ENCODE peak calls at places on chromosomes 3 and 15, in nine cellular contexts. J is fibroblast of the aortic adventitia, V is epithelial cell of esophagus, R is fibroblast of villous mesenchyme, Z is choroid plexus epithelial cell, U is foreskin fibroblast, S is glutamatergic neuron, E is retinal pigment epithelial cell, M is endothelial cell. G is an unnamed sample.

GRCh38 chr15:97995192-97995591 is 34.7 kb downstream of the ARRDC4 start:
- DNase-seq in J (no peak), V (peak; percentile 83), R (no peak), Z (no peak), U (no peak), S (no peak), E (no peak), M (no peak), G (no peak)

GRCh38 chr15:36356978-36357582 is 222.3 kb upstream of the CDIN1 start:
- DNase-seq in J (peak; percentile 95), V (no peak), R (peak; percentile 95), Z (peak; percentile 74), U (peak; percentile 69), S (no peak), E (peak; percentile 73), M (no peak), G (no peak)

GRCh38 chr3:58529516-58530353 is 7.3 kb downstream of the ACOX2 start:
- DNase-seq in J (peak; percentile 28), V (no peak), R (peak; percentile 17), Z (peak; percentile 59), U (no peak), S (peak; percentile 86), E (no peak), M (peak; percentile 66), G (no peak)

GRCh38 chr3:11820540-11821041 is 26.1 kb downstream of the TAMM41 start:
- DNase-seq in J (no peak), V (peak; percentile 12), R (no peak), Z (peak; percentile 73), U (peak; percentile 80), S (no peak), E (peak; percentile 40), M (no peak), G (no peak)

GRCh38 chr3:150469031-150469930 is 61.2 kb downstream of the TSC22D2 start:
- DNase-seq in J (peak; percentile 96), V (peak; percentile 99), R (peak; percentile 94), Z (peak; percentile 98), U (peak; percentile 94), S (no peak), E (peak; percentile 40), M (no peak), G (peak; percentile 52)

GRCh38 chr3:180624714-180625113 is 22.8 kb downstream of the TTC14 start:
- DNase-seq in J (no peak), V (no peak), R (no peak), Z (no peak), U (no peak), S (no peak), E (no peak), M (no peak), G (no peak)

GRCh38 chr3:95343228-95343627 is 1280.4 kb downstream of the NSUN3 start:
- DNase-seq in J (no peak), V (no peak), R (no peak), Z (no peak), U (no peak), S (no peak), E (no peak), M (no peak), G (no peak)

GRCh38 chr15:33278816-33279612 is 31.8 kb upstream of the RYR3 start:
- DNase-seq in J (peak; percentile 64), V (peak; percentile 98), R (peak; percentile 76), Z (peak; percentile 94), U (peak; percentile 80), S (no peak), E (peak; percentile 39), M (no peak), G (peak; percentile 14)

GRCh38 chr3:160754855-160755747 is 930 bp upstream of the PPM1L start:
- DNase-seq in J (peak; percentile 88), V (peak; percentile 95), R (peak; percentile 90), Z (peak; percentile 95), U (peak; percentile 94), S (peak; percentile 90), E (peak; percentile 80), M (peak; percentile 88), G (peak; percentile 80)

GRCh38 chr3:13887746-13888300 is 8.0 kb upstream of the WNT7A start:
- DNase-seq in J (no peak), V (no peak), R (no peak), Z (no peak), U (no peak), S (peak; percentile 5), E (no peak), M (no peak), G (no peak)

GRCh38 chr3:13886593-13887129 is 6.8 kb upstream of the WNT7A start:
- DNase-seq in J (no peak), V (no peak), R (no peak), Z (no peak), U (no peak), S (no peak), E (no peak), M (no peak), G (no peak)

GRCh38 chr3:13883681-13884080 is 3.8 kb upstream of the WNT7A start:
- DNase-seq in J (no peak), V (no peak), R (no peak), Z (no peak), U (no peak), S (no peak), E (no peak), M (no peak), G (no peak)

GRCh38 chr3:13884851-13885703 is 5.2 kb upstream of the WNT7A start:
- DNase-seq in J (no peak), V (peak; percentile 80), R (peak; percentile 3), Z (peak; percentile 18), U (no peak), S (peak; percentile 27), E (no peak), M (peak; percentile 62), G (no peak)

DNA sequence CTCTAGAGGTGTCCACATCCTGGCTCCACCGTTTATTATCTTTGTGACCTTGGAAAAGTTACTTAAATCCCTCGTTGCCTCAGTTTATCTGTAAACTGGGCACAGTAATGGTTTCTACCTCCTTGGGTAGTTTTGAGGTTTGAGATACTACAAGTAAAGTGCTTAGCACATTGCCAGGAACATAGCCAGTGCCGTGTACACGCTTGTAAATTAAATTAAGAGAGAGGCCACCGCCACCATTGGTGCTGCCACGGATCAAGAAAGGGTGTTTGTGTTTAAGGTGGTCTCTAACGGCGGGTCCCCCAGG is 5.8 kb upstream of the WNT7A start:
- DNase-seq in J (no peak), V (no peak), R (no peak), Z (no peak), U (no peak), S (peak; percentile 7), E (no peak), M (no peak), G (no peak)
- TF ChIP-seq CTCF in J (no peak), V (no peak), R (no peak), Z (no peak), U (no peak), S (peak; percentile 28), E (no peak), M (peak; percentile 41), G (no peak)

DNA sequence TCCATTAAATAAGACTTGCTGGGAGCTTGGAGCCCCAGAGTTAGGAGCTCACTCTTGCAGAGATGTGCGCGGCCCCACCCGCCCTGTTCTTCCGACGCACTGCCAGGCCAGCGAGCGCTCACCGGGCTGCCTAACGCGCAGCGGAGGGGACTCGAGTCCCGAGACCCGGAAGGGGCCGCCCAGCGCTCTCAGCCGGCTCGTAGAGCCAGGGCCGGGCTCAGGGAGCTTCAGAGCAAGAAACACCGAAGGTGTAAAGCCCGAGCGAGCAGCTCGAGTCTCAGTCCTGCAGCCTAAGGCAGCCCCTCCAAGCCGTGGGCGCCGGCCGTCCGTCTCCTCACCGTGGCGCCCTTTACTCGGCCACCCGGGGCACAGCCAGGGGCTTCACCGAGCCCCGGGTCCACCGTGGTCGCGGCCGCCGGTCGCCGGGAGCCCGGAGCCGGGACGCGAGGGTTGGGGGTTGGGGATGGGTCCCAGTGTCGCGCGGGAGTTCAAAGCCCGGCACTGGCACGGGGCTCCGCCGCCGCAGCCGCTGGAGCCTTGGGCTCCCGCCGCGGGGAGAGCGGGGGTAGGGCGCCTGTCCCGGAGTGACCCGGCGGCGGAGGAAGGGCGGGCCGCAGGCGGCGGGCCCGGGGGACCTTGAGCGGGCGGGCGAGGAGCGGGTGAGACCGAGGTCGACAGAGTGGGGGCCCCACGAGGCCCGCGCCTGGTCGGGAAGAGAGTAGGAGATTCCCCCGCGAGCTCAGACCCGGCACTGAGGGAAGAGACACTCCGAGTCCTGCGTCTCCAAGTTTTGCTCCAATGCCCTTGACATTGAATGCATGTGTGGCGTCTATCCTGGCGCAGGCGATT is 26.9 kb upstream of the THRB start:
- DNase-seq in J (peak; percentile 25), V (peak; percentile 57), R (peak; percentile 34), Z (peak; percentile 58), U (no peak), S (peak; percentile 59), E (no peak), M (peak; percentile 56), G (no peak)
- TF ChIP-seq CTCF in J (no peak), V (no peak), R (no peak), Z (no peak), U (no peak), S (no peak), E (no peak), M (no peak), G (peak; percentile 4)

DNA sequence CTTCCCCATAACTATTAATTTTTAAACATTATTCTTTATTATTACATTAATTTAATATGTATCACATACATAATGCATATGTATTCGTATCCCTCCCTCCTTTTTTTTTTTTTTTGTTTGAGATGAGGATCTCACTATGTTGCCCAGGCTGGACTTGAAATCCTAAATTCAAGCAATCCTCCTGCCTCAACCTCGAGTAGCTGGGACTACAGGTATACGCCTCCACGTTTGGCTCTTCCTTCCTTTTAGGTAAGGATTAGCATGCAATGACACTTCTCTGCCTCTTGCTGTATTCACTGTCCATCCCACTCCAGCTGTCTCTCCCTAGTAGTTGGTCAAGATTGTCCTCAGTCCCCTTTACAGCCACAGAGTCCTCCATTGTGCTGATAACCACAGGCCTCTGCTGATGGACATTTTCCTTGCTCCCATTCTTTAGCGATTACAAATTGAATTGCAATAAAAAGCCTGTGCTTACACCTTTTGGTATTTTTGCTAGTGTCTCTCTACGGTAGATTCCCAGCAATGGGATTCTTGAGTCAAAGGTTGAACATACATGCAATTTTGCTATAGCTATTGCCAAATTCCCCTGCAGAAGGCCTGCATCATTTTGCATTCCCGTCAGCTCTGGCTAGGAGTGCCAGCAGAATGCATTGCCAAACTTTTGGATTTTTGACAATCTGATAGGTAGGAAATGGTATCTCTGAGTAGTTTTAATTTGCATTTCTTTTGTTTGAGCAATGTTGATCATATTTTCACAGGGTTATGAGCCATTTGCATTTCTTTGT is 156.6 kb downstream of the SMAD6 start:
- DNase-seq in J (peak; percentile 91), V (no peak), R (no peak), Z (no peak), U (no peak), S (no peak), E (no peak), M (no peak), G (no peak)
- TF ChIP-seq CTCF in J (no peak), V (no peak), R (no peak), Z (no peak), U (no peak), S (no peak), E (no peak), M (no peak), G (no peak)

DNA sequence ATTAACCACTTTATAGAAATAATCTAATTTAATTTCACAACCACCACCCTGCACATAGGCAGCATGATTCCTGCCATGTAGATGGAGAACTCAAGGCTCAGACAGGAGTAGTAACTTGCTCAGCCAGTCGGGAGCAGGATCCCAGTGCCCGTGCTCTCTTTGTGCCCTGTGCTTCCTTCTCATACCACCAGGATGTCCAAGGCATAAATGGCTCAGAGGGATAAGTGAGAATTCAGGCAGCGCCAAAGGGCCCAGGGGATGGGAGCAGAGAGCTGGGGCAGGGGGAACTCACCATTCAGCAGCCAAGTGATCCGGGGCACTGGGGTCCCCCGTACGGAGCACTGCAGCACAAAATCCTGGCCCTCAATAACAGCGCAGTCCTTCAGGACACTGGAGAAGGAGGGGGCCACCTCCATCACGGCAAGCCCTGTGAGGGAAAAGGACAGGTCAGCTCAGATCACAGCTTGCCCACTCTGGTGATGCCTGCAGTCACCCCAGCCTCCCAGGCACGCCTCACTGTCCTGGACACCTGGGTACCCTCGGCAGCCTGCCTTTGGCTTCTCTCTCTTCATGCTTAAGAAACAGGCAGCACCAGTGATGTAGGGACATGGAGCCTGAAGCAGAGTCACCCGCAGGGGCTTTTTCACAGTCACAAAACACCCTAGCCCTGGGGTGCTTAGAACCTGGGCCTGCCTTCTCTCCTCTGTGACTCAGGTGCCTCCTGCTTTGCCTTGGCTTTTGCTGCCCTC is 141.0 kb upstream of the HACD2 start:
- DNase-seq in J (no peak), V (no peak), R (no peak), Z (no peak), U (no peak), S (no peak), E (no peak), M (no peak), G (no peak)
- TF ChIP-seq CTCF in J (peak; percentile 22), V (peak; percentile 4), R (peak; percentile 26), Z (peak; percentile 33), U (no peak), S (peak; percentile 52), E (no peak), M (peak; percentile 53), G (no peak)